ENCODE peak calls at places on chromosomes 11 and 22, in ten cellular contexts. G, R, L, X, S, O, J, D, I and E are unnamed samples.

GRCh38 chr11:36463781-36464180 is 46.3 kb downstream of the TRAF6 start:
- DNase-seq in G (no peak), D (no peak), J (no peak), X (no peak), O (no peak), S (no peak), I (no peak), L (no peak), R (no peak), E (no peak)

GRCh38 chr11:36012979-36013378 is 69.1 kb downstream of the LDLRAD3 start:
- DNase-seq in O (no peak), J (no peak), S (no peak), R (no peak), I (no peak), X (no peak), D (no peak), L (no peak), G (no peak), E (no peak)

GRCh38 chr11:22476589-22476988 is 138.4 kb downstream of the SLC17A6 start:
- DNase-seq in G (no peak), R (no peak), D (no peak), O (no peak), I (no peak), L (no peak), S (no peak), X (no peak), J (no peak), E (no peak)

GRCh38 chr11:86916330-86916729 is 38.9 kb downstream of the FZD4 start:
- DNase-seq in O (no peak), I (no peak), S (peak), X (peak), G (no peak), R (no peak), L (no peak), J (no peak), D (no peak), E (no peak)

GRCh38 chr11:8229299-8230177 is 34.1 kb downstream of the LMO1 start:
- DNase-seq in S (no peak), I (no peak), D (no peak), L (no peak), R (no peak), G (no peak), O (peak), X (no peak), J (no peak), E (no peak)

GRCh38 chr22:50739894-50740293 is 1.9 kb downstream of the ACR start:
- DNase-seq in S (no peak), D (no peak), O (no peak), R (no peak), L (no peak), G (no peak), X (no peak), I (peak), J (peak), E (no peak)

GRCh38 chr11:46277313-46277622 is 194 bp upstream of the CREB3L1 start:
- DNase-seq in R (no peak), G (peak), L (peak), X (no peak), I (no peak), D (no peak), S (no peak), J (no peak), O (peak), E (peak)

GRCh38 chr11:60831501-60832079 is 10.3 kb upstream of the CCDC86 start:
- DNase-seq in D (no peak), G (no peak), L (no peak), R (no peak), J (no peak), X (peak), O (no peak), S (no peak), I (no peak), E (no peak)

GRCh38 chr11:35878736-35879135 is 65.1 kb upstream of the LDLRAD3 start:
- DNase-seq in L (no peak), G (no peak), X (no peak), I (no peak), S (no peak), O (no peak), D (no peak), J (no peak), R (no peak), E (no peak)

GRCh38 chr11:113401718-113402117 is 14.1 kb downstream of the ANKK1 start:
- DNase-seq in G (peak), L (no peak), J (peak), I (no peak), R (no peak), X (peak), S (peak), D (no peak), O (peak), E (no peak)

GRCh38 chr11:39236916-39237315 is 2222.5 kb downstream of the LRRC4C start:
- DNase-seq in O (no peak), G (no peak), J (no peak), L (no peak), D (no peak), X (no peak), R (no peak), I (no peak), S (no peak), E (no peak)

GRCh38 chr22:33083212-33083611 is 25.0 kb upstream of the SYN3 start:
- DNase-seq in D (no peak), S (no peak), J (no peak), I (no peak), O (no peak), R (peak), L (no peak), G (no peak), X (no peak), E (no peak)

GRCh38 chr22:49828599-49828965 is 909 bp upstream of the BRD1 start:
- DNase-seq in S (no peak), X (no peak), J (no peak), O (no peak), L (no peak), R (no peak), I (no peak), D (no peak), G (no peak), E (no peak)

GRCh38 chr11:12827929-12828812 is 153.9 kb downstream of the TEAD1 start:
- DNase-seq in O (peak), X (peak), G (no peak), D (no peak), I (peak), R (no peak), J (no peak), L (peak), S (no peak), E (no peak)

GRCh38 chr22:39453765-39454378 is 2.9 kb upstream of the MGAT3 start:
- DNase-seq in R (no peak), O (no peak), I (no peak), J (no peak), S (no peak), X (no peak), L (peak), G (no peak), D (no peak), E (no peak)

GRCh38 chr11:70064011-70064725 is 13.9 kb upstream of the ANO1 start:
- DNase-seq in X (no peak), G (no peak), O (no peak), I (no peak), R (no peak), S (no peak), L (no peak), D (no peak), J (no peak), E (no peak)

GRCh38 chr22:47195156-47195675 is 432.8 kb downstream of the TBC1D22A start:
- DNase-seq in L (no peak), O (no peak), I (no peak), S (no peak), X (no peak), G (no peak), R (no peak), J (peak), D (no peak), E (no peak)

GRCh38 chr11:36229091-36229490 is 60.1 kb downstream of the COMMD9 start:
- DNase-seq in S (no peak), L (no peak), I (no peak), J (no peak), O (no peak), G (no peak), X (no peak), D (no peak), R (no peak), E (no peak)

GRCh38 chr11:86577663-86578636 is 94.5 kb downstream of the ME3 start:
- DNase-seq in R (no peak), O (peak), I (no peak), G (peak), D (no peak), S (peak), L (no peak), J (no peak), X (peak), E (no peak)

GRCh38 chr11:103744496-103745153 is 291.8 kb upstream of the DDI1 start:
- DNase-seq in O (no peak), X (no peak), D (no peak), G (no peak), I (no peak), J (no peak), L (no peak), R (peak), S (no peak), E (no peak)

GRCh38 chr11:130472434-130472961 is 24.1 kb downstream of the ADAMTS15 start:
- DNase-seq in I (no peak), O (no peak), G (no peak), D (no peak), R (no peak), X (no peak), S (no peak), L (no peak), J (no peak), E (no peak)

GRCh38 chr11:107691003-107691402 is 20.9 kb downstream of the SLN start:
- DNase-seq in X (peak), S (no peak), I (no peak), D (no peak), J (no peak), L (no peak), O (no peak), G (no peak), R (no peak), E (no peak)

GRCh38 chr11:86138958-86139357 is 70.1 kb upstream of the PICALM start:
- DNase-seq in G (no peak), D (peak), S (no peak), R (peak), X (no peak), O (no peak), J (no peak), I (no peak), L (no peak), E (no peak)

GRCh38 chr11:92550411-92550810 is 325.8 kb downstream of the FAT3 start:
- DNase-seq in I (no peak), X (no peak), R (no peak), S (no peak), L (no peak), J (no peak), O (peak), D (no peak), G (no peak), E (no peak)

DNA sequence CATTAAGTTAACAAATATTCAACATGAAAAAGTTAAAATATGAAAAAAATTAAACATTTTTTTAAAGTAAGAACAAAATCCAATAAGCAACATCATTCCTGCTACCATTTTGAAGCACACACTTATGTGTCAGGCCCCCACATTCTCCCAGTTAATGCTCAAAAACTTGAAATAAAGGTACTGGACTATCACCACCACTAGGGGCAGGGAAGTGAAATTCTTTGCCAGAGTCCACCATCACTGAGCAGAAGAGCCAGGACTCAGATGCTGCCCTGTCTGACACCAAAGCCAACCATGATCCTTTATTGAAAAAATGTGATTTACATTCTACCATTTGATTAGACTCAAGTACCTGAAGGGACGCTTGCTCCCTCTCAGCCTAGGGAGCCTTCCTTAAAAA is 39.1 kb downstream of the PITPNB start:
- DNase-seq in L (peak), S (peak), G (no peak), X (no peak), I (peak), O (no peak), R (no peak), J (no peak), D (no peak), E (no peak)
- TF ChIP-seq CTCF in L (peak), S (peak), G (peak), X (peak), I (peak), O (peak), R (peak), J (peak), D (no peak), E (no peak)

DNA sequence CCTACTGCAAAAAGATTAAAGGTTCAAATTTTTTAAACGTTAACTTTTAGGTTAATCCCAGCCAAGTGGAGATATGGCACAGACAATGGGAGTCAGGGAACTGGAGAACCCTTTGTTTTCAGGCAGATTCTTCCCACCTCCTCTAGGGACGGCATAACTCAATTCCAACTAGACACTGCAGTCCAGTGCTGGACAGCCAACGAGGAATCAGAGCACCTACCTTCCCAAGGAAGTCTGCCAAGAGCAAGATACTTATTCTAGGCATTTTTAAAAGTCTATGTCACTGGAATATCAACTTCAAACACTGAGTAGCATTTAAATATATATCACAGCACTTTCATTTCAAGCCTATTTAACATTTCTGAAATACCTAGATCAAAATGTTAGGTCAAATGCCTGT is 7.3 kb downstream of the CADM1 start:
- DNase-seq in I (no peak), D (no peak), L (no peak), O (no peak), S (no peak), X (no peak), G (no peak), R (no peak), J (no peak), E (no peak)
- TF ChIP-seq CTCF in I (no peak), D (no peak), L (no peak), O (no peak), S (no peak), X (no peak), G (no peak), R (no peak), J (no peak), E (no peak)

DNA sequence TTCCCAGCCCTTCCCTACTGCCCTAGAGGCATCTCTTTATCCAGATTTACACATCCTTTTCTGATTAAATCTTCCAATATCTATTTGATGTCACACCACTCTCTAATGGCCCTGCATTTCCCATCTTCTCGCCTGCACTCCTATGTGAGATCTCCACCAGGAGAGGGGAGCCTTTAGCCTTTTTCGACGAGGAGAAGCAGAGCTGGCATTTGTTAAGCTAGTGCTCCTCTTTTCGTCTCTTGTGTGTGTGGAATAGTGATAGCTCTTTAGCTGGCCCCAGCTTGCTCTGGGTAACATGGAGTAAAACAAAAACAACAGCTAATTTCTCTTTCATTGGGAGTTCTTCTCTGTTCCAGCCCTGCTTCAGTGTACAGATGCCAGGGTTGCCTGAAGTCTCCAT is 536.5 kb downstream of the NTM start:
- DNase-seq in X (no peak), I (no peak), G (no peak), L (no peak), R (no peak), J (no peak), D (no peak), O (no peak), S (no peak), E (no peak)
- TF ChIP-seq CTCF in X (peak), I (no peak), G (no peak), L (no peak), R (no peak), J (no peak), D (no peak), O (no peak), S (no peak), E (no peak)

GRCh38 chr11:76690736-76691135 is 20.2 kb upstream of the LRRC32 start:
- DNase-seq in O (no peak), L (no peak), G (no peak), I (no peak), S (no peak), X (peak), R (no peak), J (no peak), D (no peak), E (no peak)
- TF ChIP-seq CTCF in O (no peak), L (no peak), G (no peak), I (no peak), S (no peak), X (no peak), R (no peak), J (no peak), D (no peak), E (no peak)

GRCh38 chr11:125423247-125423849 is 72.7 kb downstream of the FEZ1 start:
- DNase-seq in J (no peak), X (no peak), R (no peak), S (peak), D (no peak), L (peak), O (no peak), I (no peak), G (no peak), E (no peak)
- TF ChIP-seq CTCF in J (no peak), X (peak), R (peak), S (peak), D (no peak), L (peak), O (no peak), I (peak), G (no peak), E (peak)

GRCh38 chr11:17385492-17385891 is 3.0 kb downstream of the KCNJ11 start:
- DNase-seq in S (no peak), O (no peak), L (no peak), R (no peak), J (no peak), D (no peak), G (no peak), X (no peak), I (no peak), E (no peak)
- TF ChIP-seq CTCF in S (no peak), O (no peak), L (no peak), R (no peak), J (no peak), D (no peak), G (no peak), X (no peak), I (no peak), E (no peak)

GRCh38 chr11:67600324-67601029 is 6.3 kb upstream of the NDUFV1 start:
- DNase-seq in L (no peak), I (no peak), G (no peak), D (no peak), S (no peak), R (peak), J (no peak), O (no peak), X (no peak), E (no peak)
- TF ChIP-seq CTCF in L (no peak), I (no peak), G (no peak), D (no peak), S (no peak), R (no peak), J (no peak), O (no peak), X (no peak), E (no peak)

GRCh38 chr11:4890279-4890678 is 8.6 kb downstream of the OR51T1 start:
- DNase-seq in X (no peak), D (no peak), S (no peak), J (no peak), R (no peak), O (no peak), G (no peak), L (no peak), I (no peak), E (no peak)

GRCh38 chr11:4887591-4887990 is 5.9 kb downstream of the OR51T1 start:
- DNase-seq in I (no peak), G (no peak), J (no peak), D (no peak), R (no peak), S (no peak), L (no peak), X (no peak), O (no peak), E (no peak)

GRCh38 chr11:4886186-4886585 is 4.5 kb downstream of the OR51T1 start:
- DNase-seq in O (no peak), J (no peak), I (no peak), X (no peak), G (no peak), D (no peak), S (no peak), R (no peak), L (no peak), E (no peak)

GRCh38 chr11:4891996-4892640 is 10.4 kb downstream of the OR51T1 start:
- DNase-seq in S (peak), I (no peak), G (no peak), D (no peak), R (no peak), L (no peak), O (no peak), J (no peak), X (no peak), E (no peak)
- TF ChIP-seq CTCF in S (no peak), I (peak), G (no peak), D (no peak), R (no peak), L (peak), O (no peak), J (no peak), X (no peak), E (no peak)

GRCh38 chr11:119046489-119046888 is 10.5 kb downstream of the HYOU1 start:
- DNase-seq in S (no peak), I (no peak), X (no peak), O (no peak), D (no peak), L (no peak), R (no peak), G (no peak), J (no peak), E (no peak)

GRCh38 chr11:119047205-119047604 is 9.8 kb downstream of the HYOU1 start:
- DNase-seq in S (no peak), R (no peak), O (no peak), G (no peak), I (no peak), D (no peak), L (no peak), X (no peak), J (no peak), E (no peak)

GRCh38 chr11:119041821-119042514 is 11.3 kb upstream of the SLC37A4 start:
- DNase-seq in O (no peak), X (no peak), D (no peak), G (no peak), I (no peak), R (no peak), J (no peak), L (no peak), S (no peak), E (no peak)

GRCh38 chr11:119048644-119049043 is 8.4 kb downstream of the HYOU1 start:
- DNase-seq in I (no peak), R (no peak), G (no peak), L (no peak), O (no peak), S (no peak), J (no peak), D (no peak), X (no peak), E (no peak)

GRCh38 chr11:119044708-119045107 is 12.3 kb downstream of the HYOU1 start:
- DNase-seq in X (no peak), I (no peak), G (no peak), S (no peak), R (no peak), O (no peak), J (no peak), D (no peak), L (no peak), E (no peak)
- TF ChIP-seq CTCF in X (no peak), I (peak), G (no peak), S (no peak), R (peak), O (no peak), J (no peak), D (no peak), L (no peak), E (peak)